ENCODE peak calls at places on chromosome 14, in seven cellular contexts. One of them, this sample, is unnamed.

GRCh38 chr14:83867871-83868270 is 1662.1 kb upstream of the FLRT2 start:
- DNase-seq in stimulated activated CD4-positive, alpha-beta T cell treated with anti-CD3 and anti-CD28 coated beads, TNF-alpha, amount 100 ng/mL, for 1 hour: no peak
- DNase-seq in adipocyte: no peak
- DNase-seq in anterior cingulate cortex: no peak
- DNase-seq in amniotic stem cell: no peak
- DNase-seq in Right ventricle myocardium superior: no peak
- DNase-seq in EL: no peak
- DNase-seq in this sample: no peak

GRCh38 chr14:105021656-105022275 is 883 bp upstream of the CDCA4 start:
- DNase-seq in amniotic stem cell: no peak
- DNase-seq in EL: peak
- DNase-seq in adipocyte: peak
- DNase-seq in Right ventricle myocardium superior: no peak
- DNase-seq in anterior cingulate cortex: no peak
- DNase-seq in stimulated activated CD4-positive, alpha-beta T cell treated with anti-CD3 and anti-CD28 coated beads, TNF-alpha, amount 100 ng/mL, for 1 hour: peak
- DNase-seq in this sample: no peak

GRCh38 chr14:61565181-61565580 is 130.1 kb upstream of the HIF1A start:
- DNase-seq in EL: no peak
- DNase-seq in amniotic stem cell: no peak
- DNase-seq in anterior cingulate cortex: no peak
- DNase-seq in adipocyte: no peak
- DNase-seq in Right ventricle myocardium superior: no peak
- DNase-seq in stimulated activated CD4-positive, alpha-beta T cell treated with anti-CD3 and anti-CD28 coated beads, TNF-alpha, amount 100 ng/mL, for 1 hour: no peak
- DNase-seq in this sample: no peak

GRCh38 chr14:92647499-92648279 is 100.7 kb downstream of the LGMN start:
- DNase-seq in anterior cingulate cortex: no peak
- DNase-seq in stimulated activated CD4-positive, alpha-beta T cell treated with anti-CD3 and anti-CD28 coated beads, TNF-alpha, amount 100 ng/mL, for 1 hour: no peak
- DNase-seq in Right ventricle myocardium superior: no peak
- DNase-seq in adipocyte: peak
- DNase-seq in amniotic stem cell: no peak
- DNase-seq in EL: peak
- DNase-seq in this sample: no peak

GRCh38 chr14:64951291-64951690 is 8.7 kb upstream of the GPX2 start:
- DNase-seq in amniotic stem cell: no peak
- DNase-seq in stimulated activated CD4-positive, alpha-beta T cell treated with anti-CD3 and anti-CD28 coated beads, TNF-alpha, amount 100 ng/mL, for 1 hour: no peak
- DNase-seq in adipocyte: no peak
- DNase-seq in Right ventricle myocardium superior: no peak
- DNase-seq in EL: no peak
- DNase-seq in anterior cingulate cortex: no peak
- DNase-seq in this sample: no peak

GRCh38 chr14:44833376-44833775 is 128.4 kb downstream of the KLHL28 start:
- DNase-seq in anterior cingulate cortex: no peak
- DNase-seq in EL: peak
- DNase-seq in amniotic stem cell: no peak
- DNase-seq in stimulated activated CD4-positive, alpha-beta T cell treated with anti-CD3 and anti-CD28 coated beads, TNF-alpha, amount 100 ng/mL, for 1 hour: no peak
- DNase-seq in adipocyte: no peak
- DNase-seq in Right ventricle myocardium superior: no peak
- DNase-seq in this sample: no peak

GRCh38 chr14:63745858-63746425 is 18.1 kb upstream of the SGPP1 start:
- DNase-seq in stimulated activated CD4-positive, alpha-beta T cell treated with anti-CD3 and anti-CD28 coated beads, TNF-alpha, amount 100 ng/mL, for 1 hour: no peak
- DNase-seq in amniotic stem cell: no peak
- DNase-seq in EL: no peak
- DNase-seq in anterior cingulate cortex: no peak
- DNase-seq in Right ventricle myocardium superior: no peak
- DNase-seq in adipocyte: no peak
- DNase-seq in this sample: no peak

GRCh38 chr14:21300892-21301291 is 21.0 kb downstream of the RPGRIP1 start:
- DNase-seq in adipocyte: peak
- DNase-seq in amniotic stem cell: no peak
- DNase-seq in EL: no peak
- DNase-seq in anterior cingulate cortex: peak
- DNase-seq in Right ventricle myocardium superior: peak
- DNase-seq in stimulated activated CD4-positive, alpha-beta T cell treated with anti-CD3 and anti-CD28 coated beads, TNF-alpha, amount 100 ng/mL, for 1 hour: peak
- DNase-seq in this sample: no peak

GRCh38 chr14:94052662-94053061 is 26.5 kb downstream of the OTUB2 start:
- DNase-seq in EL: no peak
- DNase-seq in amniotic stem cell: no peak
- DNase-seq in Right ventricle myocardium superior: no peak
- DNase-seq in stimulated activated CD4-positive, alpha-beta T cell treated with anti-CD3 and anti-CD28 coated beads, TNF-alpha, amount 100 ng/mL, for 1 hour: no peak
- DNase-seq in adipocyte: no peak
- DNase-seq in anterior cingulate cortex: no peak
- DNase-seq in this sample: no peak

GRCh38 chr14:26765768-26766550 is 168.1 kb upstream of the NOVA1 start:
- DNase-seq in adipocyte: peak
- DNase-seq in stimulated activated CD4-positive, alpha-beta T cell treated with anti-CD3 and anti-CD28 coated beads, TNF-alpha, amount 100 ng/mL, for 1 hour: no peak
- DNase-seq in Right ventricle myocardium superior: peak
- DNase-seq in EL: no peak
- DNase-seq in amniotic stem cell: peak
- DNase-seq in anterior cingulate cortex: no peak
- DNase-seq in this sample: no peak

GRCh38 chr14:90521121-90521929 is 124.5 kb downstream of the CALM1 start:
- DNase-seq in stimulated activated CD4-positive, alpha-beta T cell treated with anti-CD3 and anti-CD28 coated beads, TNF-alpha, amount 100 ng/mL, for 1 hour: no peak
- DNase-seq in Right ventricle myocardium superior: peak
- DNase-seq in adipocyte: peak
- DNase-seq in anterior cingulate cortex: no peak
- DNase-seq in amniotic stem cell: no peak
- DNase-seq in EL: no peak
- DNase-seq in this sample: no peak

GRCh38 chr14:98909251-98909944 is 362.6 kb downstream of the BCL11B start:
- DNase-seq in stimulated activated CD4-positive, alpha-beta T cell treated with anti-CD3 and anti-CD28 coated beads, TNF-alpha, amount 100 ng/mL, for 1 hour: no peak
- DNase-seq in Right ventricle myocardium superior: no peak
- DNase-seq in adipocyte: no peak
- DNase-seq in anterior cingulate cortex: no peak
- DNase-seq in amniotic stem cell: no peak
- DNase-seq in EL: no peak
- DNase-seq in this sample: no peak

GRCh38 chr14:34368115-34368970 is 93.7 kb downstream of the SPTSSA start:
- DNase-seq in amniotic stem cell: no peak
- DNase-seq in EL: peak
- DNase-seq in adipocyte: peak
- DNase-seq in Right ventricle myocardium superior: no peak
- DNase-seq in stimulated activated CD4-positive, alpha-beta T cell treated with anti-CD3 and anti-CD28 coated beads, TNF-alpha, amount 100 ng/mL, for 1 hour: no peak
- DNase-seq in anterior cingulate cortex: no peak
- DNase-seq in this sample: no peak

GRCh38 chr14:75280831-75281690 is 2.4 kb downstream of the FOS start:
- DNase-seq in Right ventricle myocardium superior: no peak
- DNase-seq in amniotic stem cell: no peak
- DNase-seq in anterior cingulate cortex: no peak
- DNase-seq in stimulated activated CD4-positive, alpha-beta T cell treated with anti-CD3 and anti-CD28 coated beads, TNF-alpha, amount 100 ng/mL, for 1 hour: no peak
- DNase-seq in adipocyte: peak
- DNase-seq in EL: no peak
- DNase-seq in this sample: peak

GRCh38 chr14:75450381-75451276 is 22.8 kb downstream of the JDP2 start:
- DNase-seq in anterior cingulate cortex: no peak
- DNase-seq in amniotic stem cell: no peak
- DNase-seq in Right ventricle myocardium superior: peak
- DNase-seq in stimulated activated CD4-positive, alpha-beta T cell treated with anti-CD3 and anti-CD28 coated beads, TNF-alpha, amount 100 ng/mL, for 1 hour: no peak
- DNase-seq in EL: peak
- DNase-seq in adipocyte: peak
- DNase-seq in this sample: no peak

GRCh38 chr14:67392123-67392522 is 19.8 kb downstream of the PLEK2 start:
- DNase-seq in anterior cingulate cortex: no peak
- DNase-seq in adipocyte: no peak
- DNase-seq in stimulated activated CD4-positive, alpha-beta T cell treated with anti-CD3 and anti-CD28 coated beads, TNF-alpha, amount 100 ng/mL, for 1 hour: no peak
- DNase-seq in Right ventricle myocardium superior: no peak
- DNase-seq in amniotic stem cell: no peak
- DNase-seq in EL: no peak
- DNase-seq in this sample: no peak

GRCh38 chr14:32682219-32682618 is 256.5 kb upstream of the NPAS3 start:
- DNase-seq in Right ventricle myocardium superior: no peak
- DNase-seq in stimulated activated CD4-positive, alpha-beta T cell treated with anti-CD3 and anti-CD28 coated beads, TNF-alpha, amount 100 ng/mL, for 1 hour: no peak
- DNase-seq in EL: no peak
- DNase-seq in amniotic stem cell: no peak
- DNase-seq in anterior cingulate cortex: no peak
- DNase-seq in adipocyte: no peak
- DNase-seq in this sample: no peak

GRCh38 chr14:95296595-95297365 is 22.9 kb downstream of the CLMN start:
- DNase-seq in adipocyte: no peak
- DNase-seq in amniotic stem cell: no peak
- DNase-seq in anterior cingulate cortex: no peak
- DNase-seq in Right ventricle myocardium superior: no peak
- DNase-seq in stimulated activated CD4-positive, alpha-beta T cell treated with anti-CD3 and anti-CD28 coated beads, TNF-alpha, amount 100 ng/mL, for 1 hour: no peak
- DNase-seq in EL: no peak
- DNase-seq in this sample: no peak

GRCh38 chr14:101501341-101501740 is 60.0 kb upstream of the DIO3 start:
- DNase-seq in EL: no peak
- DNase-seq in stimulated activated CD4-positive, alpha-beta T cell treated with anti-CD3 and anti-CD28 coated beads, TNF-alpha, amount 100 ng/mL, for 1 hour: no peak
- DNase-seq in amniotic stem cell: no peak
- DNase-seq in Right ventricle myocardium superior: no peak
- DNase-seq in anterior cingulate cortex: no peak
- DNase-seq in adipocyte: no peak
- DNase-seq in this sample: no peak